ENCODE peak calls at places on chromosomes 3 and 15, in six cellular contexts. W is PC-3; D is mucosa of descending colon; K is KBM-7; T is stimulated activated CD4-positive, alpha-beta T cell treated with anti-CD3 and anti-CD28 coated beads, Interleukin-15, amount 100 ng/mL, for 24 hours; U is heart left ventricle. V is an unnamed sample.

GRCh38 chr3:33081812-33082211 is 15.1 kb downstream of the GLB1 start:
- DNase-seq in W (no peak), D (no peak), K (no peak), T (no peak), U (no peak), V (no peak)

GRCh38 chr3:171862392-171862791 is 19.2 kb downstream of the TMEM212 start:
- DNase-seq in W (no peak), D (no peak), K (no peak), T (no peak), U (no peak), V (no peak)

GRCh38 chr15:22788004-22788403 is 1.6 kb downstream of the NIPA1 start:
- DNase-seq in W (no peak), D (no peak), K (no peak), T (no peak), U (no peak), V (no peak)

GRCh38 chr3:179149239-179149887 is 1.2 kb downstream of the PIK3CA start:
- DNase-seq in W (peak; percentile 43), D (no peak), K (peak; percentile 60), T (peak; percentile 51), U (peak; percentile 30), V (peak; percentile 42)

GRCh38 chr3:113247664-113248458 is 36.5 kb downstream of the BOC start:
- DNase-seq in W (no peak), D (no peak), K (no peak), T (no peak), U (no peak), V (no peak)

GRCh38 chr15:28989239-28989830 is 103.6 kb downstream of the APBA2 start:
- DNase-seq in W (peak; percentile 25), D (no peak), K (peak; percentile 21), T (peak; percentile 37), U (no peak), V (peak; percentile 42)

GRCh38 chr3:181316481-181316880 is 326.9 kb upstream of the DNAJC19 start:
- DNase-seq in W (peak; percentile 41), D (no peak), K (no peak), T (no peak), U (no peak), V (no peak)

GRCh38 chr15:72033711-72034110 is 84.2 kb downstream of the MYO9A start:
- DNase-seq in W (no peak), D (no peak), K (no peak), T (no peak), U (no peak), V (no peak)

GRCh38 chr15:91751611-91752010 is 101.9 kb upstream of the SLCO3A1 start:
- DNase-seq in W (no peak), D (no peak), K (no peak), T (no peak), U (no peak), V (no peak)

GRCh38 chr3:57696861-57697321 is 4.0 kb upstream of the DENND6A start:
- DNase-seq in W (peak; percentile 38), D (no peak), K (no peak), T (no peak), U (no peak), V (no peak)

GRCh38 chr3:17945018-17945798 is 202.8 kb upstream of the TBC1D5 start:
- DNase-seq in W (no peak), D (no peak), K (no peak), T (no peak), U (no peak), V (no peak)

GRCh38 chr3:65953301-65953812 is 85.4 kb downstream of the MAGI1 start:
- DNase-seq in W (peak; percentile 77), D (peak; percentile 79), K (no peak), T (no peak), U (peak; percentile 40), V (no peak)

GRCh38 chr15:95557226-95558046 is 773.1 kb upstream of the NR2F2 start:
- DNase-seq in W (peak; percentile 92), D (no peak), K (no peak), T (peak; percentile 12), U (peak; percentile 35), V (no peak)

GRCh38 chr3:193736616-193737015 is 143.6 kb downstream of the OPA1 start:
- DNase-seq in W (no peak), D (no peak), K (no peak), T (no peak), U (no peak), V (no peak)

GRCh38 chr3:126109146-126109859 is 25.4 kb upstream of the SLC41A3 start:
- DNase-seq in W (no peak), D (no peak), K (no peak), T (no peak), U (no peak), V (no peak)

GRCh38 chr3:49461443-49462171 is 8.5 kb upstream of the DAG1 start:
- DNase-seq in W (peak; percentile 57), D (no peak), K (no peak), T (no peak), U (no peak), V (no peak)

GRCh38 chr3:111895079-111895478 is 36.0 kb downstream of the PHLDB2 start:
- DNase-seq in W (peak; percentile 80), D (no peak), K (peak; percentile 5), T (no peak), U (no peak), V (no peak)

V was measured in activated naive CD8-positive, alpha-beta T cell treated with anti-CD3 and anti-CD28 coated beads, Interleukin-2, amount 50 U/mL, for 24 hours.